ENCODE peak calls at places on chromosomes 11 and 22, in nine cellular contexts. One of them, this sample, is unnamed.

GRCh38 chr11:88275636-88276035 is 61.9 kb downstream of the CTSC start:
- DNase-seq in activated CD8-positive, alpha-beta memory T cell treated with anti-CD3 and anti-CD28 coated beads, Interleukin-2, amount 50 U/mL, for 4 hours: no peak
- DNase-seq in activated CD8-positive, alpha-beta T cell treated with anti-CD3 and anti-CD28 coated beads for 36 hours: no peak
- DNase-seq in stimulated activated CD4-positive, alpha-beta T cell treated with anti-CD3 and anti-CD28 coated beads, TNF-alpha, amount 100 ng/mL, for 4 hours: no peak
- DNase-seq in neuronal stem cell: no peak
- DNase-seq in ovary: no peak
- DNase-seq in memory B cell: no peak
- DNase-seq in stimulated activated naive B cell treated with anti-CD40 and anti-IgM and Interleukin-4, amounts not matched to agents 10 μg/mL and 1 μg/mL and 100 μg/mL, for 72 hours: no peak
- DNase-seq in GM12865: no peak
- DNase-seq in this sample: no peak

GRCh38 chr11:28836285-28837081 is 728.3 kb downstream of the METTL15 start:
- DNase-seq in activated CD8-positive, alpha-beta memory T cell treated with anti-CD3 and anti-CD28 coated beads, Interleukin-2, amount 50 U/mL, for 4 hours: no peak
- DNase-seq in activated CD8-positive, alpha-beta T cell treated with anti-CD3 and anti-CD28 coated beads for 36 hours: no peak
- DNase-seq in stimulated activated CD4-positive, alpha-beta T cell treated with anti-CD3 and anti-CD28 coated beads, TNF-alpha, amount 100 ng/mL, for 4 hours: no peak
- DNase-seq in neuronal stem cell: peak
- DNase-seq in ovary: no peak
- DNase-seq in memory B cell: no peak
- DNase-seq in stimulated activated naive B cell treated with anti-CD40 and anti-IgM and Interleukin-4, amounts not matched to agents 10 μg/mL and 1 μg/mL and 100 μg/mL, for 72 hours: no peak
- DNase-seq in GM12865: no peak
- DNase-seq in this sample: peak

GRCh38 chr11:85626496-85626895 is 648 bp downstream of the DLG2 start:
- DNase-seq in activated CD8-positive, alpha-beta memory T cell treated with anti-CD3 and anti-CD28 coated beads, Interleukin-2, amount 50 U/mL, for 4 hours: no peak
- DNase-seq in activated CD8-positive, alpha-beta T cell treated with anti-CD3 and anti-CD28 coated beads for 36 hours: peak
- DNase-seq in stimulated activated CD4-positive, alpha-beta T cell treated with anti-CD3 and anti-CD28 coated beads, TNF-alpha, amount 100 ng/mL, for 4 hours: no peak
- DNase-seq in neuronal stem cell: no peak
- DNase-seq in ovary: no peak
- DNase-seq in memory B cell: no peak
- DNase-seq in stimulated activated naive B cell treated with anti-CD40 and anti-IgM and Interleukin-4, amounts not matched to agents 10 μg/mL and 1 μg/mL and 100 μg/mL, for 72 hours: no peak
- DNase-seq in GM12865: no peak
- DNase-seq in this sample: no peak

GRCh38 chr11:64318694-64319420 is 936 bp downstream of the PRDX5 start:
- DNase-seq in activated CD8-positive, alpha-beta memory T cell treated with anti-CD3 and anti-CD28 coated beads, Interleukin-2, amount 50 U/mL, for 4 hours: no peak
- DNase-seq in activated CD8-positive, alpha-beta T cell treated with anti-CD3 and anti-CD28 coated beads for 36 hours: no peak
- DNase-seq in stimulated activated CD4-positive, alpha-beta T cell treated with anti-CD3 and anti-CD28 coated beads, TNF-alpha, amount 100 ng/mL, for 4 hours: no peak
- DNase-seq in neuronal stem cell: no peak
- DNase-seq in ovary: peak
- DNase-seq in memory B cell: no peak
- DNase-seq in stimulated activated naive B cell treated with anti-CD40 and anti-IgM and Interleukin-4, amounts not matched to agents 10 μg/mL and 1 μg/mL and 100 μg/mL, for 72 hours: no peak
- DNase-seq in GM12865: no peak
- DNase-seq in this sample: no peak

GRCh38 chr11:79486239-79486984 is 45.6 kb upstream of the TENM4 start:
- DNase-seq in activated CD8-positive, alpha-beta memory T cell treated with anti-CD3 and anti-CD28 coated beads, Interleukin-2, amount 50 U/mL, for 4 hours: no peak
- DNase-seq in activated CD8-positive, alpha-beta T cell treated with anti-CD3 and anti-CD28 coated beads for 36 hours: no peak
- DNase-seq in stimulated activated CD4-positive, alpha-beta T cell treated with anti-CD3 and anti-CD28 coated beads, TNF-alpha, amount 100 ng/mL, for 4 hours: no peak
- DNase-seq in neuronal stem cell: no peak
- DNase-seq in ovary: no peak
- DNase-seq in memory B cell: no peak
- DNase-seq in stimulated activated naive B cell treated with anti-CD40 and anti-IgM and Interleukin-4, amounts not matched to agents 10 μg/mL and 1 μg/mL and 100 μg/mL, for 72 hours: no peak
- DNase-seq in GM12865: no peak
- DNase-seq in this sample: no peak

GRCh38 chr11:369336-370018 is at the start of gene B4GALNT4:
- DNase-seq in activated CD8-positive, alpha-beta memory T cell treated with anti-CD3 and anti-CD28 coated beads, Interleukin-2, amount 50 U/mL, for 4 hours: no peak
- DNase-seq in activated CD8-positive, alpha-beta T cell treated with anti-CD3 and anti-CD28 coated beads for 36 hours: no peak
- DNase-seq in stimulated activated CD4-positive, alpha-beta T cell treated with anti-CD3 and anti-CD28 coated beads, TNF-alpha, amount 100 ng/mL, for 4 hours: no peak
- DNase-seq in neuronal stem cell: no peak
- DNase-seq in ovary: peak
- DNase-seq in memory B cell: no peak
- DNase-seq in stimulated activated naive B cell treated with anti-CD40 and anti-IgM and Interleukin-4, amounts not matched to agents 10 μg/mL and 1 μg/mL and 100 μg/mL, for 72 hours: no peak
- DNase-seq in GM12865: no peak
- DNase-seq in this sample: peak

GRCh38 chr22:36933629-36934028 is 20.2 kb downstream of the CSF2RB start:
- DNase-seq in activated CD8-positive, alpha-beta memory T cell treated with anti-CD3 and anti-CD28 coated beads, Interleukin-2, amount 50 U/mL, for 4 hours: no peak
- DNase-seq in activated CD8-positive, alpha-beta T cell treated with anti-CD3 and anti-CD28 coated beads for 36 hours: no peak
- DNase-seq in stimulated activated CD4-positive, alpha-beta T cell treated with anti-CD3 and anti-CD28 coated beads, TNF-alpha, amount 100 ng/mL, for 4 hours: no peak
- DNase-seq in neuronal stem cell: no peak
- DNase-seq in ovary: no peak
- DNase-seq in memory B cell: no peak
- DNase-seq in stimulated activated naive B cell treated with anti-CD40 and anti-IgM and Interleukin-4, amounts not matched to agents 10 μg/mL and 1 μg/mL and 100 μg/mL, for 72 hours: no peak
- DNase-seq in GM12865: no peak
- DNase-seq in this sample: no peak

GRCh38 chr11:17293308-17293707 is 16.8 kb downstream of the NUCB2 start:
- DNase-seq in activated CD8-positive, alpha-beta memory T cell treated with anti-CD3 and anti-CD28 coated beads, Interleukin-2, amount 50 U/mL, for 4 hours: no peak
- DNase-seq in activated CD8-positive, alpha-beta T cell treated with anti-CD3 and anti-CD28 coated beads for 36 hours: no peak
- DNase-seq in stimulated activated CD4-positive, alpha-beta T cell treated with anti-CD3 and anti-CD28 coated beads, TNF-alpha, amount 100 ng/mL, for 4 hours: no peak
- DNase-seq in neuronal stem cell: no peak
- DNase-seq in ovary: no peak
- DNase-seq in memory B cell: no peak
- DNase-seq in stimulated activated naive B cell treated with anti-CD40 and anti-IgM and Interleukin-4, amounts not matched to agents 10 μg/mL and 1 μg/mL and 100 μg/mL, for 72 hours: no peak
- DNase-seq in GM12865: no peak
- DNase-seq in this sample: no peak

GRCh38 chr11:11230802-11231562 is 122.1 kb downstream of the CSNK2A3 start:
- DNase-seq in activated CD8-positive, alpha-beta memory T cell treated with anti-CD3 and anti-CD28 coated beads, Interleukin-2, amount 50 U/mL, for 4 hours: no peak
- DNase-seq in activated CD8-positive, alpha-beta T cell treated with anti-CD3 and anti-CD28 coated beads for 36 hours: peak
- DNase-seq in stimulated activated CD4-positive, alpha-beta T cell treated with anti-CD3 and anti-CD28 coated beads, TNF-alpha, amount 100 ng/mL, for 4 hours: no peak
- DNase-seq in neuronal stem cell: no peak
- DNase-seq in ovary: no peak
- DNase-seq in memory B cell: no peak
- DNase-seq in stimulated activated naive B cell treated with anti-CD40 and anti-IgM and Interleukin-4, amounts not matched to agents 10 μg/mL and 1 μg/mL and 100 μg/mL, for 72 hours: no peak
- DNase-seq in GM12865: peak
- DNase-seq in this sample: no peak

GRCh38 chr22:17563936-17564391 is 666 bp downstream of the SLC25A18 start:
- DNase-seq in activated CD8-positive, alpha-beta memory T cell treated with anti-CD3 and anti-CD28 coated beads, Interleukin-2, amount 50 U/mL, for 4 hours: no peak
- DNase-seq in activated CD8-positive, alpha-beta T cell treated with anti-CD3 and anti-CD28 coated beads for 36 hours: no peak
- DNase-seq in stimulated activated CD4-positive, alpha-beta T cell treated with anti-CD3 and anti-CD28 coated beads, TNF-alpha, amount 100 ng/mL, for 4 hours: no peak
- DNase-seq in neuronal stem cell: no peak
- DNase-seq in ovary: no peak
- DNase-seq in memory B cell: no peak
- DNase-seq in stimulated activated naive B cell treated with anti-CD40 and anti-IgM and Interleukin-4, amounts not matched to agents 10 μg/mL and 1 μg/mL and 100 μg/mL, for 72 hours: no peak
- DNase-seq in GM12865: no peak
- DNase-seq in this sample: no peak

GRCh38 chr11:19344661-19345518 is 104.1 kb upstream of the E2F8 start:
- DNase-seq in activated CD8-positive, alpha-beta memory T cell treated with anti-CD3 and anti-CD28 coated beads, Interleukin-2, amount 50 U/mL, for 4 hours: no peak
- DNase-seq in activated CD8-positive, alpha-beta T cell treated with anti-CD3 and anti-CD28 coated beads for 36 hours: no peak
- DNase-seq in stimulated activated CD4-positive, alpha-beta T cell treated with anti-CD3 and anti-CD28 coated beads, TNF-alpha, amount 100 ng/mL, for 4 hours: no peak
- DNase-seq in neuronal stem cell: peak
- DNase-seq in ovary: no peak
- DNase-seq in memory B cell: peak
- DNase-seq in stimulated activated naive B cell treated with anti-CD40 and anti-IgM and Interleukin-4, amounts not matched to agents 10 μg/mL and 1 μg/mL and 100 μg/mL, for 72 hours: no peak
- DNase-seq in GM12865: peak
- DNase-seq in this sample: peak

GRCh38 chr11:2691991-2692841 is 7.6 kb downstream of the KCNQ1OT1 start:
- DNase-seq in activated CD8-positive, alpha-beta memory T cell treated with anti-CD3 and anti-CD28 coated beads, Interleukin-2, amount 50 U/mL, for 4 hours: peak
- DNase-seq in activated CD8-positive, alpha-beta T cell treated with anti-CD3 and anti-CD28 coated beads for 36 hours: no peak
- DNase-seq in stimulated activated CD4-positive, alpha-beta T cell treated with anti-CD3 and anti-CD28 coated beads, TNF-alpha, amount 100 ng/mL, for 4 hours: no peak
- DNase-seq in neuronal stem cell: no peak
- DNase-seq in ovary: no peak
- DNase-seq in memory B cell: no peak
- DNase-seq in stimulated activated naive B cell treated with anti-CD40 and anti-IgM and Interleukin-4, amounts not matched to agents 10 μg/mL and 1 μg/mL and 100 μg/mL, for 72 hours: no peak
- DNase-seq in GM12865: peak
- DNase-seq in this sample: peak

This sample was measured in NCI-H226.